ENCODE peak calls at places on chromosome 9, in nine cellular contexts. One of them, this sample, is unnamed.
A peak's percentile ranks its signal among the peaks of the same experiment; 100 is the strongest.

GRCh38 chr9:77435272-77435671 is 212.8 kb downstream of the GNA14 start:
- DNase-seq in NCI-H1092: no peak
- DNase-seq in smooth muscle cell of the brain vasculature: no peak
- DNase-seq in CD4-positive, alpha-beta T cell: no peak
- DNase-seq in Right ventricle myocardium superior: no peak
- DNase-seq in lower leg skin: no peak
- DNase-seq in HCT116: no peak
- DNase-seq in GM13977: no peak
- DNase-seq in occipital lobe: no peak
- DNase-seq in this sample: no peak

GRCh38 chr9:121566401-121567141 is 66.9 kb upstream of the GGTA1 start:
- DNase-seq in CD4-positive, alpha-beta T cell: no peak
- DNase-seq in NCI-H1092: no peak
- DNase-seq in HCT116: no peak
- DNase-seq in GM13977: no peak
- DNase-seq in lower leg skin: no peak
- DNase-seq in occipital lobe: peak; percentile 71
- DNase-seq in Right ventricle myocardium superior: peak; percentile 59
- DNase-seq in smooth muscle cell of the brain vasculature: no peak
- DNase-seq in this sample: no peak

GRCh38 chr9:128201441-128202369 is 1.5 kb upstream of the DNM1 start:
- DNase-seq in Right ventricle myocardium superior: no peak
- DNase-seq in smooth muscle cell of the brain vasculature: peak; percentile 72
- DNase-seq in lower leg skin: no peak
- DNase-seq in GM13977: no peak
- DNase-seq in NCI-H1092: no peak
- DNase-seq in occipital lobe: peak; percentile 41
- DNase-seq in CD4-positive, alpha-beta T cell: no peak
- DNase-seq in HCT116: no peak
- DNase-seq in this sample: peak; percentile 21

GRCh38 chr9:38316166-38316765 is 76.2 kb upstream of the ALDH1B1 start:
- DNase-seq in GM13977: no peak
- DNase-seq in HCT116: no peak
- DNase-seq in lower leg skin: no peak
- DNase-seq in CD4-positive, alpha-beta T cell: no peak
- DNase-seq in occipital lobe: no peak
- DNase-seq in Right ventricle myocardium superior: no peak
- DNase-seq in smooth muscle cell of the brain vasculature: no peak
- DNase-seq in NCI-H1092: no peak
- DNase-seq in this sample: no peak

GRCh38 chr9:20740304-20740703 is 56.2 kb downstream of the FOCAD start:
- DNase-seq in smooth muscle cell of the brain vasculature: no peak
- DNase-seq in CD4-positive, alpha-beta T cell: no peak
- DNase-seq in lower leg skin: no peak
- DNase-seq in Right ventricle myocardium superior: no peak
- DNase-seq in occipital lobe: no peak
- DNase-seq in HCT116: no peak
- DNase-seq in GM13977: no peak
- DNase-seq in NCI-H1092: no peak
- DNase-seq in this sample: no peak

GRCh38 chr9:133601746-133602145 is 7.4 kb downstream of the FAM163B start:
- DNase-seq in lower leg skin: no peak
- DNase-seq in CD4-positive, alpha-beta T cell: no peak
- DNase-seq in NCI-H1092: no peak
- DNase-seq in GM13977: no peak
- DNase-seq in occipital lobe: no peak
- DNase-seq in HCT116: no peak
- DNase-seq in smooth muscle cell of the brain vasculature: no peak
- DNase-seq in Right ventricle myocardium superior: no peak
- DNase-seq in this sample: no peak

GRCh38 chr9:97756991-97757390 is 59.9 kb upstream of the XPA start:
- DNase-seq in lower leg skin: peak; percentile 67
- DNase-seq in NCI-H1092: no peak
- DNase-seq in CD4-positive, alpha-beta T cell: no peak
- DNase-seq in Right ventricle myocardium superior: no peak
- DNase-seq in occipital lobe: no peak
- DNase-seq in GM13977: no peak
- DNase-seq in smooth muscle cell of the brain vasculature: no peak
- DNase-seq in HCT116: no peak
- DNase-seq in this sample: no peak

GRCh38 chr9:20945856-20946255 is 85.6 kb downstream of the HACD4 start:
- DNase-seq in Right ventricle myocardium superior: no peak
- DNase-seq in lower leg skin: no peak
- DNase-seq in smooth muscle cell of the brain vasculature: no peak
- DNase-seq in GM13977: no peak
- DNase-seq in NCI-H1092: no peak
- DNase-seq in CD4-positive, alpha-beta T cell: no peak
- DNase-seq in HCT116: no peak
- DNase-seq in occipital lobe: no peak
- DNase-seq in this sample: no peak

GRCh38 chr9:4010309-4010708 is 289.6 kb downstream of the GLIS3 start:
- DNase-seq in CD4-positive, alpha-beta T cell: no peak
- DNase-seq in HCT116: no peak
- DNase-seq in NCI-H1092: no peak
- DNase-seq in GM13977: no peak
- DNase-seq in occipital lobe: no peak
- DNase-seq in lower leg skin: no peak
- DNase-seq in smooth muscle cell of the brain vasculature: no peak
- DNase-seq in Right ventricle myocardium superior: no peak
- DNase-seq in this sample: no peak

GRCh38 chr9:83012160-83012559 is 50.8 kb downstream of the RASEF start:
- DNase-seq in CD4-positive, alpha-beta T cell: no peak
- DNase-seq in lower leg skin: no peak
- DNase-seq in GM13977: no peak
- DNase-seq in Right ventricle myocardium superior: no peak
- DNase-seq in NCI-H1092: no peak
- DNase-seq in HCT116: no peak
- DNase-seq in occipital lobe: no peak
- DNase-seq in smooth muscle cell of the brain vasculature: no peak
- DNase-seq in this sample: no peak

GRCh38 chr9:38008168-38009034 is 60.6 kb downstream of the SHB start:
- DNase-seq in CD4-positive, alpha-beta T cell: no peak
- DNase-seq in NCI-H1092: no peak
- DNase-seq in occipital lobe: no peak
- DNase-seq in Right ventricle myocardium superior: peak; percentile 58
- DNase-seq in smooth muscle cell of the brain vasculature: peak; percentile 68
- DNase-seq in HCT116: peak; percentile 82
- DNase-seq in GM13977: peak; percentile 63
- DNase-seq in lower leg skin: no peak
- DNase-seq in this sample: no peak

GRCh38 chr9:85040806-85041575 is 371.5 kb downstream of the NTRK2 start:
- DNase-seq in HCT116: no peak
- DNase-seq in NCI-H1092: no peak
- DNase-seq in smooth muscle cell of the brain vasculature: no peak
- DNase-seq in occipital lobe: peak; percentile 68
- DNase-seq in CD4-positive, alpha-beta T cell: no peak
- DNase-seq in GM13977: peak; percentile 28
- DNase-seq in lower leg skin: no peak
- DNase-seq in Right ventricle myocardium superior: no peak
- DNase-seq in this sample: no peak

GRCh38 chr9:110753734-110754231 is 85.2 kb downstream of the MUSK start:
- DNase-seq in lower leg skin: no peak
- DNase-seq in Right ventricle myocardium superior: no peak
- DNase-seq in NCI-H1092: no peak
- DNase-seq in smooth muscle cell of the brain vasculature: no peak
- DNase-seq in occipital lobe: no peak
- DNase-seq in CD4-positive, alpha-beta T cell: no peak
- DNase-seq in HCT116: no peak
- DNase-seq in GM13977: no peak
- DNase-seq in this sample: no peak

GRCh38 chr9:121322737-121323448 is 47.2 kb downstream of the STOM start:
- DNase-seq in HCT116: no peak
- DNase-seq in occipital lobe: no peak
- DNase-seq in GM13977: no peak
- DNase-seq in lower leg skin: no peak
- DNase-seq in NCI-H1092: no peak
- DNase-seq in Right ventricle myocardium superior: no peak
- DNase-seq in CD4-positive, alpha-beta T cell: no peak
- DNase-seq in smooth muscle cell of the brain vasculature: no peak
- DNase-seq in this sample: no peak

GRCh38 chr9:12640866-12641636 is 52.1 kb upstream of the TYRP1 start:
- DNase-seq in occipital lobe: no peak
- DNase-seq in smooth muscle cell of the brain vasculature: no peak
- DNase-seq in Right ventricle myocardium superior: no peak
- DNase-seq in lower leg skin: no peak
- DNase-seq in CD4-positive, alpha-beta T cell: no peak
- DNase-seq in HCT116: no peak
- DNase-seq in NCI-H1092: peak; percentile 41
- DNase-seq in GM13977: no peak
- DNase-seq in this sample: peak; percentile 4

GRCh38 chr9:36382484-36382883 is 17.6 kb downstream of the RNF38 start:
- DNase-seq in lower leg skin: no peak
- DNase-seq in NCI-H1092: no peak
- DNase-seq in HCT116: no peak
- DNase-seq in CD4-positive, alpha-beta T cell: no peak
- DNase-seq in GM13977: no peak
- DNase-seq in smooth muscle cell of the brain vasculature: no peak
- DNase-seq in occipital lobe: no peak
- DNase-seq in Right ventricle myocardium superior: no peak
- DNase-seq in this sample: no peak

This sample was measured in NCI-H82.